ENCODE peak calls at places on chromosome 1, in six cellular contexts. C is PC-3; D is heart right ventricle; M is right lobe of liver; X is cardiac muscle cell; Y is CD8-positive, alpha-beta T cell. O is an unnamed sample.

GRCh38 chr1:247551716-247552115 is 2.8 kb downstream of the GCSAML start:
- DNase-seq in C (peak; percentile 71), M (no peak), X (no peak), Y (no peak), D (no peak), O (no peak)

GRCh38 chr1:209642817-209643216 is 9.4 kb downstream of the LAMB3 start:
- DNase-seq in D (peak; percentile 37), M (no peak), C (no peak), Y (no peak), X (peak; percentile 52), O (no peak)

GRCh38 chr1:234893725-234894630 is 234.7 kb downstream of the TOMM20 start:
- DNase-seq in M (no peak), D (peak; percentile 46), X (no peak), Y (no peak), C (peak; percentile 70), O (no peak)

GRCh38 chr1:15765495-15766194 is 7.0 kb downstream of the FBLIM1 start:
- DNase-seq in M (no peak), D (no peak), Y (no peak), C (peak; percentile 95), X (no peak), O (no peak)

GRCh38 chr1:177975588-177976495 is 6.0 kb upstream of the SEC16B start:
- DNase-seq in X (no peak), Y (no peak), C (no peak), D (no peak), M (no peak), O (no peak)

GRCh38 chr1:86356247-86356646 is 39.9 kb downstream of the ODF2L start:
- DNase-seq in Y (no peak), M (no peak), C (peak; percentile 10), D (no peak), X (no peak), O (no peak)

GRCh38 chr1:111192643-111193519 is 7.6 kb downstream of the DENND2D start:
- DNase-seq in C (no peak), M (no peak), D (no peak), Y (no peak), X (no peak), O (no peak)

GRCh38 chr1:235642021-235642942 is 7.3 kb downstream of the GNG4 start:
- DNase-seq in C (peak; percentile 61), Y (peak; percentile 59), M (no peak), D (no peak), X (no peak), O (no peak)

GRCh38 chr1:168293372-168293771 is 12.7 kb downstream of the TBX19 start:
- DNase-seq in Y (no peak), X (no peak), C (no peak), M (no peak), D (no peak), O (no peak)

GRCh38 chr1:59184506-59184905 is 112.4 kb upstream of the FGGY start:
- DNase-seq in D (no peak), X (no peak), C (no peak), Y (no peak), M (no peak), O (no peak)

GRCh38 chr1:244053831-244054230 is 2.7 kb downstream of the ZBTB18 start:
- DNase-seq in X (no peak), D (no peak), C (no peak), Y (no peak), M (no peak), O (no peak)

GRCh38 chr1:232613752-232614381 is 16.1 kb downstream of the SIPA1L2 start:
- DNase-seq in X (no peak), D (no peak), M (no peak), Y (no peak), C (no peak), O (no peak)

GRCh38 chr1:226438007-226438406 is 30.1 kb upstream of the PARP1 start:
- DNase-seq in C (peak; percentile 70), Y (no peak), X (no peak), M (no peak), D (no peak), O (no peak)

GRCh38 chr1:246583448-246584185 is 17.4 kb downstream of the CNST start:
- DNase-seq in Y (no peak), M (peak; percentile 86), C (no peak), D (peak; percentile 57), X (no peak), O (no peak)

GRCh38 chr1:51280321-51281096 is 44.4 kb downstream of the RNF11 start:
- DNase-seq in M (peak; percentile 79), X (no peak), Y (no peak), C (no peak), D (no peak), O (no peak)

GRCh38 chr1:231951399-231951798 is 324.8 kb downstream of the DISC1 start:
- DNase-seq in M (no peak), D (no peak), X (no peak), C (peak; percentile 79), Y (no peak), O (no peak)

GRCh38 chr1:184507604-184508289 is 120.9 kb downstream of the C1orf21 start:
- DNase-seq in Y (no peak), M (no peak), X (peak; percentile 14), C (no peak), D (no peak), O (no peak)

GRCh38 chr1:166908942-166909341 is 32.9 kb upstream of the TADA1 start:
- DNase-seq in M (no peak), D (no peak), C (peak; percentile 42), Y (no peak), X (no peak), O (no peak)

GRCh38 chr1:24409535-24409934 is 4.0 kb downstream of the STPG1 start:
- DNase-seq in Y (no peak), M (no peak), C (peak; percentile 91), X (no peak), D (no peak), O (no peak)

GRCh38 chr1:248858096-248858890 is 592 bp downstream of the ZNF692 start:
- DNase-seq in M (peak; percentile 68), Y (no peak), D (peak; percentile 48), X (peak; percentile 72), C (peak; percentile 91), O (peak; percentile 82)

GRCh38 chr1:67052741-67053534 is 1.0 kb downstream of the SLC35D1 start:
- DNase-seq in D (peak; percentile 17), M (no peak), X (peak; percentile 39), C (peak; percentile 56), Y (peak; percentile 4), O (peak; percentile 18)

GRCh38 chr1:17819129-17819802 is 64.1 kb downstream of the ACTL8 start:
- DNase-seq in M (no peak), C (no peak), Y (no peak), X (no peak), D (peak; percentile 50), O (peak; percentile 62)

GRCh38 chr1:66919828-66920227 is 4.8 kb downstream of the DNAI4 start:
- DNase-seq in X (no peak), M (no peak), D (no peak), Y (no peak), C (no peak), O (no peak)

DNA sequence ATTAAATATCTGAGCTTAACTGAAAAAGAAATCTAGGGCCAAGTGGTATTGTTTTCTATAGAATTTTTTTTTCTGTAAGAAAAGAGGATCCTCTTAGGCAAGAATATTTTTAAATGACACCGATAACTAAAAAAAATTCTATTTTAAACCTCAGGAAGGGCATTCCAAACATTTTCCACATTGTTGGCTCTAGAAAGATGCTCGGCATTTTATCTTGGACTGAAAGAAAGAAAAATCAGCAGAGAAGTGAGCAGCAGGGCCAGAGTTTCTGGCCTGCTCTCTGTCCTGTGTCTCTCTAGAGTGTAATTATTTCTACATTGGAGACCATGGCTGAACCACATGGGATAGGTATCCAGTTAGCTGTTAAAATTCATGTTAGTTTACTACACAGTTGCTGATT is 192.5 kb upstream of the GREM2 start:
- DNase-seq in X (no peak), C (no peak), D (no peak), Y (no peak), M (no peak), O (no peak)
- H3K27ac ChIP-seq in X (no peak overlapping the region), C (no peak overlapping the region), D (no peak overlapping the region), Y (no peak overlapping the region), M (no peak overlapping the region), O (no peak overlapping the region)

GRCh38 chr1:222704260-222704659 is 8.0 kb downstream of the AIDA start:
- DNase-seq in Y (no peak), M (no peak), X (no peak), D (no peak), C (no peak), O (no peak)

GRCh38 chr1:222709700-222710153 is 2.6 kb downstream of the AIDA start:
- DNase-seq in Y (no peak), C (no peak), X (no peak), M (no peak), D (no peak), O (no peak)

GRCh38 chr1:222711319-222712252 is 705 bp downstream of the AIDA start:
- DNase-seq in X (peak; percentile 57), D (peak; percentile 65), C (peak; percentile 94), M (peak; percentile 59), Y (peak; percentile 61), O (peak; percentile 68)

GRCh38 chr1:222702210-222702609 is 10.1 kb downstream of the AIDA start:
- DNase-seq in D (no peak), X (no peak), Y (no peak), M (no peak), C (no peak), O (no peak)

DNA sequence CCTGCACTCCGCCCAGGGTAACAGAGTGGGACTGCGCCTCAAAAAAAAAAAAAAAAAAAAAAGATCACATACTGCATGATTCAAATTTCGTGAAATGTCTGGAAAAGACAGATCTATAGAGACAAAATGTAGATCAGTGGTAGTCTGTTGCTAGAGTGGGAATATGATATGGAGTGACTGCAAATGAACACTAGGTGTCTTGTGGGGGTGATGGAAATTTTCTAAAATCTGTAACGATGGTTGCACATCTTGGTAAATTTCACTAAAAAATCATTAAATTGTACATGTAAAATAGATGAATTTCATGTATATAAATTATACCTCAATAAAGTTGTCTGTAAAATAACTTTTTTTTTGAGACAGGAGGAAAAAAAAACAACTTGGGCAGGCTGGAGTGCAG is 5.5 kb downstream of the AIDA start:
- DNase-seq in D (no peak), M (no peak), Y (no peak), C (no peak), X (no peak), O (no peak)
- TF ChIP-seq CTCF in D (peak; percentile 5), M (no peak), Y (no peak), C (peak; percentile 47), X (peak; percentile 18), O (no peak)

DNA sequence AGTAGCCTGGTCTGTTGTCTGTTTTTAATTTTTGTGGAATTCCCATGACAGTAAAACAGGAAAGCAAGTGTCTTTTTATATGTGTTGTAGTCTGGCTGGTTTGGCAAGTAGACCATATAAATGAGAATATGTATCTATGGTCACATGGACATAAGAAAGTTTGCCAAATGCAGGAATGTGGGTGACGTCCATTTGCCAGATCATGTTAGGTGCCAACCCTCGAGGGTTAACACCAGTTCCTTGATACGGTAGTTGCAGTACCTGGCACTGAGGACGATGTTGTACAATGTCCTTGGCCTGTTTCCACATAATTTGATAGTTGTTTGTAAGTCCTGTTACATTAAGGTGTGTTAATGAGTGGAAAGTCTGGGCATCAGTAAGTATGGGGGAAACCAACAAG is 6.2 kb downstream of the DAP3 start:
- DNase-seq in Y (no peak), M (no peak), C (peak; percentile 48), X (no peak), D (no peak), O (no peak)
- H3K9me3 ChIP-seq in Y (no peaks in the 10 kb centered on the region), M (no peaks in the 10 kb centered on the region), C (no peaks in the 10 kb centered on the region), X (no peaks in the 10 kb centered on the region), D (peaks cover 5% of the 10 kb centered on the region), O (no peaks in the 10 kb centered on the region)

DNA sequence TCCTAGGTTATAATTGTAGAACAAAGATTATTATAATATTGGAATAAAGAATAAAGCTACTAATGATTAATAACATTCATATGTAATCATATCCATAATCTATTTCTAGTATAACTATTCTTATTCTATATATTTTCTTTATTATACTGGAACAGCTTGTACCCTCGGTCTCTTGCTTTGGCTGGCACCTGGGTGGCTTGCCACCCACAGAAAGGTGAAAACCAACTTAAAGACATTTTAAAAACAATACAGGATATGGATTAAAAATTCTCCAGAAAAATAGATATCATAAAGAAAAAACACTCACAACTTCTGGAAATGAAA is 80.0 kb upstream of the PRRC2C start:
- DNase-seq in X (no peak), M (no peak), D (no peak), C (no peak), Y (no peak), O (no peak)
- H3K27ac ChIP-seq in X (no peak overlapping the region), M (no peak overlapping the region), D (no peak overlapping the region), C (no peak overlapping the region), Y (no peak overlapping the region), O (no peak overlapping the region)